ENCODE peak calls at places on chromosomes 12 and 14, in five cellular contexts. L is transverse colon, Q is tibial nerve, I is H54, U is NB4. C is an unnamed sample.

GRCh38 chr14:66401447-66402095 is 84.6 kb upstream of the CCDC196 start:
- DNase-seq in Q (no peak), U (peak; percentile 7), L (no peak), I (no peak), C (peak; percentile 5)

GRCh38 chr12:2282321-2282720 is 229.5 kb downstream of the CACNA1C start:
- DNase-seq in L (no peak), Q (no peak), U (no peak), I (no peak), C (no peak)

GRCh38 chr12:2238111-2238510 is 185.3 kb downstream of the CACNA1C start:
- DNase-seq in I (no peak), Q (no peak), U (no peak), L (no peak), C (no peak)

GRCh38 chr14:85454183-85454813 is 75.6 kb upstream of the FLRT2 start:
- DNase-seq in I (no peak), Q (no peak), L (no peak), U (no peak), C (no peak)

GRCh38 chr12:124233846-124234620 is 60.9 kb upstream of the RFLNA start:
- DNase-seq in Q (no peak), I (no peak), U (peak; percentile 19), L (no peak), C (no peak)

GRCh38 chr12:50411051-50411660 is 10.5 kb downstream of the LARP4 start:
- DNase-seq in U (peak; percentile 39), L (no peak), Q (no peak), I (no peak), C (no peak)

GRCh38 chr12:127125607-127126259 is 1141.2 kb upstream of the TMEM132C start:
- DNase-seq in Q (no peak), I (peak; percentile 63), L (peak; percentile 14), U (no peak), C (no peak)

GRCh38 chr14:50047274-50047676 is 69.1 kb downstream of the VCPKMT start:
- DNase-seq in I (no peak), L (peak; percentile 70), Q (no peak), U (peak; percentile 93), C (no peak)

GRCh38 chr12:115433014-115433634 is 749.1 kb upstream of the TBX3 start:
- DNase-seq in I (no peak), Q (no peak), U (no peak), L (no peak), C (no peak)

GRCh38 chr14:100581228-100582145 is 5.7 kb downstream of the BEGAIN start:
- DNase-seq in I (no peak), Q (no peak), L (no peak), U (no peak), C (no peak)

GRCh38 chr12:108734200-108734906 is 3.0 kb upstream of the CORO1C start:
- DNase-seq in L (peak; percentile 82), U (peak; percentile 85), I (peak; percentile 83), Q (no peak), C (peak; percentile 62)

GRCh38 chr12:129152291-129153075 is 299.2 kb downstream of the GLT1D1 start:
- DNase-seq in I (no peak), U (no peak), Q (no peak), L (no peak), C (no peak)

GRCh38 chr12:119247007-119247719 is 68.4 kb downstream of the HSPB8 start:
- DNase-seq in L (no peak), U (no peak), Q (no peak), I (no peak), C (no peak)

GRCh38 chr12:121823101-121823726 is 19.4 kb downstream of the SETD1B start:
- DNase-seq in U (no peak), L (no peak), Q (no peak), I (no peak), C (no peak)
- TF ChIP-seq POLR2A in U (no peak), L (no peak), Q (no peak), I (no peak), C (no peak)

DNA sequence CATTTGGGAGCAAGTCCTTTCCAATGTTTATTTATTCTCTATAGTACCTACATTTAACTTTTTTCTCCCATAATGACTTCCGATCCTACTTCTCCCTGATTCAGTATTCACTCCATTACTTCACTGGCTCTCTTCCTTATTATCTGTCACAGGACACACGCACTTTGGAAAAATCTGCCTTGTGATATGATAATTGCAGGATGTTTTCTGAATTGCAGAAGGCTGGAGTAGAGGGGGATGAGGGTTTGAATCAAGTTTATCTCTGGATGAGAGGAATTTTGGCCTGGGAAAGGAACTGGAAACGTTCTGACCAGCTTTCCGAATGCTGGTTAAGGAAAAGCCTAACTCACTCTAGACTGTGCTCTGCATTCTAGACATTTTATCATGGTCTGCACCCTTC is 75.0 kb downstream of the HMGA2 start:
- DNase-seq in U (no peak), I (no peak), L (no peak), Q (no peak), C (no peak)
- TF ChIP-seq POLR2A in U (no peak), I (no peak), L (no peak), Q (no peak), C (no peak)

GRCh38 chr12:58920102-58920955 is at the start of gene LRIG3:
- DNase-seq in U (no peak), I (peak; percentile 76), L (peak; percentile 88), Q (peak; percentile 87), C (peak; percentile 86)
- TF ChIP-seq POLR2A in U (no peak), I (peak; percentile 12), L (peak; percentile 71), Q (peak; percentile 76), C (no peak)

GRCh38 chr12:121778567-121779421 is 14.7 kb downstream of the RHOF start:
- DNase-seq in U (no peak), L (no peak), Q (no peak), I (no peak), C (peak; percentile 53)
- TF ChIP-seq POLR2A in U (no peak), L (no peak), Q (no peak), I (no peak), C (no peak)

GRCh38 chr12:101697197-101697929 is at the start of gene CHPT1:
- DNase-seq in U (peak; percentile 98), Q (peak; percentile 48), L (peak; percentile 83), I (peak; percentile 44), C (peak; percentile 94)
- TF ChIP-seq POLR2A in U (peak; percentile 78), Q (peak; percentile 67), L (peak; percentile 59), I (peak; percentile 58), C (peak; percentile 59)

GRCh38 chr12:104309446-104309993 is 6.0 kb downstream of the EID3 start:
- DNase-seq in U (no peak), Q (no peak), I (no peak), L (no peak), C (no peak)

GRCh38 chr12:104307655-104308000 is 4.1 kb downstream of the EID3 start:
- DNase-seq in I (no peak), L (no peak), Q (no peak), U (no peak), C (no peak)

GRCh38 chr12:104306376-104306775 is 2.8 kb downstream of the EID3 start:
- DNase-seq in L (no peak), U (no peak), Q (no peak), I (no peak), C (no peak)

GRCh38 chr12:104305349-104305748 is 1.8 kb downstream of the EID3 start:
- DNase-seq in L (no peak), U (no peak), I (no peak), Q (no peak), C (no peak)

DNA sequence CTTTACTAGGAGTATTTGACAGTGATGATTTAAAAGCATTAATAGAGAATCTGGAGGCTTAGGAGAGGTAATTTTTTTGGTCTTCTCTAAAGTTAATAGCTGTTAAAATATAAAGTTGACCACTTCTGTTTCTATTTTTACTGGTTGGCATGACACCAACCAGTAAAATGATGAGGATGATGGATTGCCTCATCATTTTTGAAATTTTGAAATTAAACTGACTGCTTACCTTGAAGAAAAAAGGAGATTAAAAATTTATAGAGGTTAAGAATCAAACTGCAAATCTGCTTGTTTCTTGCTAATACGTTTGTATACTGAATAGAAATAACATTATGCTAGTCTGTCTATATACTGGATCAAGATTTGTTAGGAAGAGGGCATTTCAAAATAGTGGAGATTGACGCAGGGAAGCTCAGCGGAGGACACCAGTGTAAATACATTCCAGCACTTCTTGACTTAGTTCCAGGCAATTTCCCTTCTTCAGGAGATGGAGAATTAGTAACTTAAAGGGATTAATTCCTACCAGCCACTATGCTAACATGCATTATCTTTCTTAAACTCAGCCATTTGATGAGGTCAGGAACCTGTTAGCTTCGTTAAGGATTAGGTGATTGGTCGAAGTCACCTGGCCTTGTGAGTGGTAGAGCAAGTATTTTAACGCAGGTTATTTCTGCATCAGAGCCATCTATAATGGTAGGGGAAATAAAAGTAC is 3.6 kb downstream of the EID3 start:
- DNase-seq in U (no peak), I (no peak), L (no peak), Q (no peak), C (no peak)
- TF ChIP-seq POLR2A in U (no peak), I (no peak), L (no peak), Q (no peak), C (no peak)

DNA sequence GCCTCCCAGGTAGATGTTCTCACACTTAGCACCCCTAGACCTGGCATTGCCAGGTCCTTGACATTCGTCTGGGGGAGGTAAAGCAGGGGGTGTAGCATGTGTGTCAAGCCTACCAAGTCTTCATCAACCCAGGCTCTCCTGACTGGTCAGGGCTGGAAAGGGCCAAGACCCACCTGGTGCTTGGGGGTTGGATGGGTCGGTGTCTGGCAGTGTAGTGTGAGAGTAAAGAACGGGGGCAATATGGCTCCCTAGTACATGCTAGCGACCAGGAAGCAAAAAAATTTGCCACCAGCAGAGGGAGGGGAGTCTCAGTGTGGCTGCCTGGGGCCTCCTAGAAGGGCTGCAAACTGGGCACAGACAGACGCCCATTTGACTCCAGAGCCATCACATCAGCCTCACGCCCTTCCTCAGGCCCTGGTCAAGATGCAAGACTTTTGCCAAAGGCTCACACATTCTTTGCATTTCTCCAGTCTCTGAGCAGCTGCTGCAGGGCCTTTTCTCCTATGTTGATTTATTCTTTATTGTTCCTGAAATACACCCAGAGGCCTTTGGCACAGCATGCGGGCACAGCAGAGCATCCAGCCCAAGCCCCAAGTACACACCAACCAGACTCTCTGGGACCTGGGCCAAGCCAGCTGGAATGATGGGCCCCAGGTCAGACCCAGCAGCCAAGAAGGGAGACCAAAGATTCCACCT is 38.3 kb upstream of the PNMA1 start:
- DNase-seq in U (peak; percentile 50), L (peak; percentile 81), I (peak; percentile 76), Q (no peak), C (peak; percentile 68)
- TF ChIP-seq POLR2A in U (no peak), L (no peak), I (no peak), Q (no peak), C (no peak)

DNA sequence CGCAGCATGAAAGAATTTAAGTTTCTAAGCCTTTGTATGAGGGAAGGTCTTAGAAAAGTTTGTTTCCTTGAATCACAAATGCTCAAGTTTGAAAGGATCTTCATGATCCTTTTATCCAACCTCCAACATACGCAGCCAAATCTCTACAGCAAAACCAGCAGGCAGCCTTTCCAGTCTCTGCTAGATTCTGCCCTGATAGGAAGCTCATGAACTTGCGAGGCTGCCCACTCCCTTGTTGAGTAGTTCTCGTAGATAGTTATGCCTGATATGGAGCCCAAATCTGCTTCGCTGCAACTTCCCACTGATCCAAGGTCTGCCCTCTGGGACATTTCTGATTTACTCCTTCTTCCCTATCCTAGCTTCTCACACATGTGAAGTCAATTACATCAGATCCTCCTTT is 272.9 kb downstream of the EGLN3 start:
- DNase-seq in L (no peak), I (no peak), Q (no peak), U (no peak), C (no peak)
- TF ChIP-seq POLR2A in L (no peak), I (no peak), Q (no peak), U (no peak), C (no peak)

C was measured in erythroblast.